ENCODE peak calls at places on chromosome 4, in four cellular contexts. Y is WTC11, P is mammary epithelial cell, Q is lower leg skin. D is an unnamed sample.

GRCh38 chr4:17336524-17336941 is 175.4 kb downstream of the QDPR start:
- DNase-seq in Y (no peak), P (peak), Q (no peak), D (no peak)

GRCh38 chr4:7756561-7757355 is 182.9 kb downstream of the AFAP1 start:
- DNase-seq in Y (no peak), P (peak), Q (no peak), D (no peak)

GRCh38 chr4:159047478-159048165 is 55.3 kb upstream of the RAPGEF2 start:
- DNase-seq in Y (no peak), P (no peak), Q (no peak), D (no peak)

GRCh38 chr4:142846729-142847606 is 867 bp upstream of the INPP4B start:
- DNase-seq in Y (peak), P (peak), Q (no peak), D (peak)

GRCh38 chr4:11133868-11134267 is 294.8 kb downstream of the HS3ST1 start:
- DNase-seq in Y (no peak), P (no peak), Q (no peak), D (no peak)

GRCh38 chr4:169070071-169070894 is 60.2 kb upstream of the CBR4 start:
- DNase-seq in Y (peak), P (peak), Q (peak), D (no peak)

GRCh38 chr4:90187148-90187884 is 60.1 kb downstream of the CCSER1 start:
- DNase-seq in Y (no peak), P (no peak), Q (no peak), D (no peak)

GRCh38 chr4:186709509-186709908 is 14.1 kb downstream of the FAT1 start:
- DNase-seq in Y (no peak), P (no peak), Q (no peak), D (no peak)

GRCh38 chr4:104501290-104501689 is 6.6 kb upstream of the CXXC4 start:
- DNase-seq in Y (no peak), P (no peak), Q (no peak), D (no peak)

GRCh38 chr4:37780444-37781133 is 45.9 kb upstream of the PGM2 start:
- DNase-seq in Y (no peak), P (no peak), Q (no peak), D (no peak)

GRCh38 chr4:12296366-12296765 is 867.7 kb upstream of the HS3ST1 start:
- DNase-seq in Y (no peak), P (no peak), Q (no peak), D (no peak)

GRCh38 chr4:858831-859451 is 33.0 kb upstream of the CPLX1 start:
- DNase-seq in Y (no peak), P (no peak), Q (no peak), D (no peak)

GRCh38 chr4:8556341-8557150 is 23.6 kb upstream of the GPR78 start:
- DNase-seq in Y (no peak), P (no peak), Q (no peak), D (no peak)

GRCh38 chr4:7988437-7988836 is 48.8 kb upstream of the AFAP1 start:
- DNase-seq in Y (no peak), P (peak), Q (no peak), D (no peak)

GRCh38 chr4:186037692-186038658 is 31.0 kb upstream of the TLR3 start:
- DNase-seq in Y (no peak), P (peak), Q (no peak), D (no peak)

GRCh38 chr4:60422440-60422839 is 777.7 kb upstream of the ADGRL3 start:
- DNase-seq in Y (no peak), P (no peak), Q (no peak), D (no peak)

GRCh38 chr4:107666134-107666533 is 53.9 kb downstream of the PAPSS1 start:
- DNase-seq in Y (no peak), P (no peak), Q (no peak), D (no peak)

GRCh38 chr4:83572848-83573247 is 36.9 kb downstream of the GPAT3 start:
- DNase-seq in Y (no peak), P (no peak), Q (no peak), D (no peak)

GRCh38 chr4:83569429-83569828 is 33.5 kb downstream of the GPAT3 start:
- DNase-seq in Y (no peak), P (no peak), Q (no peak), D (no peak)

GRCh38 chr4:83568057-83568456 is 32.1 kb downstream of the GPAT3 start:
- DNase-seq in Y (no peak), P (no peak), Q (no peak), D (no peak)

GRCh38 chr4:83569967-83570366 is 34.1 kb downstream of the GPAT3 start:
- DNase-seq in Y (no peak), P (peak), Q (no peak), D (no peak)
- TF ChIP-seq CTCF in Y (no peak), P (no peak), Q (no peak), D (no peak)

DNA sequence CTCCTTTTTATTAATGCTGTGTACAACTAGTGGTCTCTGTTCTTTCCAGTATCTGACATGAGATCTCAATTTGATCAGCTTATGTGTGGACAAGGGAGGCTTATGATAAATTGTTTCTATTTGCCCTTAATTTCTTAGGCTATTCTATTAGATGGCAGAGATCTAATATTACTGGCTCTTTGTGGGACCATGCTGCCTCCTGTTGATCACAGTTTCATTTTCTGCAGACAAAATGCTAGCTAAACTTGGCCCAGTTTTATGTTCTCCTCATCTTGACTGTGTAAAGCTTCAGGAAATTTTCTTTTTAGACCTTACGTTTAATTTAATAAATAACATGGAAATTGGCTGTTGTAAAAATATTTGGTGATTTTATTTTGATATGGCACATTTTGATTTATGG is 627.1 kb upstream of the AADAT start:
- DNase-seq in Y (no peak), P (no peak), Q (no peak), D (no peak)
- TF ChIP-seq CTCF in Y (no peak), P (peak), Q (no peak), D (no peak)

DNA sequence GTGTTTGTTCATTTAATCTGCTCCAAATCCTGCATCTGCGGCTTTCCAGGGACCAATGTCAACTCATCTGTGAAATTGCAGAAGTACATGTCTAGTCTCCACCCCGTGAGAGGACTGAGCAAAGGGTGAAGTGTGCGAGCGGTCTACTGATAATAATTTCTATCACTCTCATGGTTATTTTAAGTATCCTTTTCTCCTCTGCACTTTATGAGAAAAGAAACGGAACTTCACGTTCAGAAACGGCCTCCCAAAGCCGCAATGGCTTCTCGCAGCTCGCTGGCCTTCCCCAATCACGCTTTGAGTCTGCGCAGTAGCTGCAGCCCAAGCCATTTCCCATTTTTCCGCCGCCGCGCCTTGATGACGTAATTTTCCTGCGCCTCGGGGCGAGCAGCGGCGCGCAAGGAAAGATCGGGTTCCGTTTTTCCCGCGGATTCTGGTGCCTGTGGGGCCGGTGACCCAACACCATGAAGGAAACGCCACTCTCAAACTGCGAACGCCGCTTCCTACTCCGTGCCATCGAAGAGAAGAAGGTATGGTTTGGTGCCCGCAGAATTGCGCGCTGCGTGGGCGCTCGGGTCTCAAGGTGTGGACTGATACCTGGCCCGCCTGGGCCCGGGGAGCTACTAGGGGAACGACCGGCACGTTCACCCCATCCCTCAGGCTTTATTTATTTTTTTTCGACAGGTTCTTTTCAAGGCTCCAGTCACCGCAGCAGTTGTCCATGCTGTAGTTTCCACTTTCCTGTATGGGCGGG is at the start of gene EXOSC9:
- DNase-seq in Y (peak), P (peak), Q (peak), D (peak)
- TF ChIP-seq CTCF in Y (no peak), P (no peak), Q (no peak), D (peak)

GRCh38 chr4:24514808-24515207 is 69.5 kb downstream of the DHX15 start:
- DNase-seq in Y (no peak), P (no peak), Q (no peak), D (no peak)
- TF ChIP-seq CTCF in Y (no peak), P (no peak), Q (no peak), D (no peak)

GRCh38 chr4:153541426-153542096 is 75.4 kb downstream of the TMEM131L start:
- DNase-seq in Y (no peak), P (peak), Q (no peak), D (no peak)
- TF ChIP-seq CTCF in Y (no peak), P (no peak), Q (no peak), D (no peak)

GRCh38 chr4:41957634-41958033 is 22.4 kb downstream of the TMEM33 start:
- DNase-seq in Y (no peak), P (no peak), Q (no peak), D (no peak)
- TF ChIP-seq CTCF in Y (peak), P (peak), Q (no peak), D (peak)

DNA sequence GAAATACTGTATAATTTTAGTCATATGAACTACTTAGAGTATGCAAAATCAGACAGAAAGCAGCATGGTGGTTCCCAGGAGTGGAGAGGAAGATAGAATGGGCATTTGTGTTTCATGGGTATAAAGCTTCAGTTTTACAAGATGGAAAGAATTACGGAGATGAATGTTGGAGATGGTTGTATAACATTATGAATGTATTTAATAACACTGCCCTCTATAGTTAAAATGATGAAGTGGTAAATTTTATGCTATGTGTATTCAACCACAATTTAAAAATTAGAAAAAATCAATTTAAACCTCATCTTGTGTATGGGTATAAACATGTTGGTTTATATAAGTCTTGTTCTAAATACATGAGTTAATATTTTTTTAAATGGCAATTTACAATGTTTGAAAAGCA is 521.1 kb downstream of the FSTL5 start:
- DNase-seq in Y (no peak), P (no peak), Q (no peak), D (no peak)
- TF ChIP-seq CTCF in Y (no peak), P (peak), Q (no peak), D (no peak)